ENCODE peak calls at places on chromosomes 1 and 21, in four cellular contexts. E, U, A and S are unnamed samples.

GRCh38 chr21:33293136-33293535 is 27.0 kb downstream of the IL10RB start:
- DNase-seq in E (no peak), A (no peak), U (no peak), S (no peak)

GRCh38 chr21:46063227-46063626 is 34.7 kb upstream of the COL6A2 start:
- DNase-seq in A (no peak), E (peak), U (no peak), S (no peak)

GRCh38 chr1:2251786-2252185 is 23.7 kb downstream of the SKI start:
- DNase-seq in U (no peak), E (no peak), A (no peak), S (no peak)

GRCh38 chr1:155889566-155889965 is 21.6 kb downstream of the RIT1 start:
- DNase-seq in E (no peak), A (no peak), U (no peak), S (no peak)

GRCh38 chr1:205568135-205568468 is 63.6 kb downstream of the CDK18 start:
- DNase-seq in U (no peak), E (no peak), A (no peak), S (no peak)

GRCh38 chr1:158149577-158150269 is 31.0 kb upstream of the CD1D start:
- DNase-seq in E (peak), A (peak), U (peak), S (peak)

GRCh38 chr1:193656841-193657240 is 470.4 kb upstream of the B3GALT2 start:
- DNase-seq in A (no peak), U (no peak), E (no peak), S (no peak)

GRCh38 chr1:200877839-200878551 is 5.2 kb downstream of the GPR25 start:
- DNase-seq in E (no peak), A (no peak), U (no peak), S (peak)

GRCh38 chr21:45559216-45560105 is 17.2 kb upstream of the SLC19A1 start:
- DNase-seq in A (no peak), E (no peak), U (no peak), S (no peak)

GRCh38 chr1:9294440-9294773 is 1.7 kb downstream of the SPSB1 start:
- DNase-seq in A (no peak), E (no peak), U (no peak), S (no peak)

GRCh38 chr1:183730107-183730724 is 74.7 kb upstream of the RGL1 start:
- DNase-seq in U (no peak), E (no peak), A (no peak), S (no peak)

GRCh38 chr1:5297199-5297877 is 642.9 kb downstream of the AJAP1 start:
- DNase-seq in U (no peak), E (no peak), A (peak), S (no peak)

GRCh38 chr1:154453577-154454352 is 48.3 kb upstream of the TDRD10 start:
- DNase-seq in E (no peak), U (no peak), A (no peak), S (no peak)
- TF ChIP-seq USF1 in E (no peak), U (no peak), A (no peak), S (no peak)

GRCh38 chr1:119004129-119004527 is 16.0 kb upstream of the TBX15 start:
- DNase-seq in A (no peak), U (no peak), E (no peak), S (no peak)
- TF ChIP-seq USF1 in A (no peak), U (no peak), E (no peak), S (no peak)

GRCh38 chr1:230611128-230611914 is 31.0 kb upstream of the COG2 start:
- DNase-seq in A (no peak), U (no peak), E (no peak), S (no peak)

GRCh38 chr1:230614121-230614520 is 28.2 kb upstream of the COG2 start:
- DNase-seq in U (no peak), A (no peak), E (no peak), S (no peak)

GRCh38 chr1:230610589-230610988 is 31.7 kb upstream of the COG2 start:
- DNase-seq in E (no peak), U (no peak), A (no peak), S (no peak)

DNA sequence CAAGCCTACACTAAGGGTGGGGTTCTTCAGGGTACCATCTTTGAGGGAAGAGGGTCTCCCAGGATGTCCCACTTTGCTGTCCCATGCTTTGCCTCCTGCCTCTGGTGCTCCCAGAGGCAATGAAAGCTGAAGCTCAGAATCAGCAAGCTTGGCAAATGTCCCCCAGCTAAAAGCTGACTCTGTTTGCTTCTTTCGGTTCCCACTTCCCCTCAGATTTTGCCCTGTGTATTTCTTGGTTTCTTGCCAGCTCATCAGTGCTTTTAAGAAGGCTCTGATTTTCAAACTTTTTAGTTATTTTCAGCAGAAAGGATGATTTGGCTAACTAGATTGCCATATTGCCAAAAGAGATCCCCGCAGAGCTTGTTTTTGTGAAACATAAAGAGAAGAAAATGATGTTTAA is 33.1 kb upstream of the COG2 start:
- DNase-seq in E (no peak), A (no peak), U (no peak), S (peak)
- TF ChIP-seq USF1 in E (no peak), A (no peak), U (no peak), S (no peak)

GRCh38 chr1:157142765-157143423 is 4.7 kb upstream of the ETV3 start:
- DNase-seq in E (no peak), U (no peak), A (no peak), S (no peak)

GRCh38 chr1:157146244-157146643 is 8.0 kb upstream of the ETV3 start:
- DNase-seq in E (no peak), U (no peak), A (no peak), S (no peak)

GRCh38 chr1:157147037-157147436 is 8.8 kb upstream of the ETV3 start:
- DNase-seq in A (no peak), E (no peak), U (no peak), S (no peak)

GRCh38 chr1:157144509-157144908 is 6.3 kb upstream of the ETV3 start:
- DNase-seq in A (no peak), E (no peak), U (no peak), S (no peak)

DNA sequence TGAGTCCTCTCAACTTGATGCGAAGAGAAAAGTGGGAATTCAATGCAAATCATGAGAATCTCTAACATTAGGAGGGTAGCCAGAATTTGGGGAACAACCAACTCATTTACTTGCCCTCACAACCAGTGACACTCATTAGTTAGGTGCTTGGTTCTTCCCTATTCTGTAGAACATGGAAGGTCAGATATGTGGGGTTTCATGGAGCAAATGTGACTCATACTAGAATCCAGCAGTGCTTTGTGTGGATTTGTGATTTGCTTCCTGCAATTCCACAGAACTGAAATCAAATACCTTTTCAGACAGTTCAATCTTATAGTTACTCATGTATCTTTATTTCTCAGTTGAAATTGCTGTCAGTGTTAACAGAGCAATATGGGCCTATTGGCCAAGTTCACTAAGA is 6.9 kb upstream of the ETV3 start:
- DNase-seq in E (no peak), A (no peak), U (no peak), S (no peak)
- TF ChIP-seq USF1 in E (no peak), A (no peak), U (no peak), S (no peak)

DNA sequence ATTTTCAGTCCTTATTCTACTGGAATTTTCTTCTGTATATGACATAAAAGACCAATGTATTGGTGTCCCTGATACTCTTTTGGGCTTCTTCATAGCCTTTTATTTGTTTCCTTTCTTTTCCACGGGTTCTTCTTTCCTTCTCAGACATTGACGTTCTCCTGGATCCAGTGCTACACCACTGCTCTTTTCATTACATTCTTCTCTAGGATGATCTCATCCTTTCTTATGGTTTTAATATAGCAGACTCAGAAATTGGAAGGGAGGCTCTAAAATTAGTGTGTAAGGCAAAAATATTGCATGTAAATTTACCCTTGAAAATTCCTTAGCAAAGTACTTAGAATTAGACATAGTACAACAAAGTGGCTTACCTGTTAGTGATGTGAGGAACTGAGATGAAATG is 65.3 kb downstream of the SELENOF start:
- DNase-seq in U (no peak), A (no peak), E (no peak), S (no peak)
- TF ChIP-seq USF1 in U (no peak), A (no peak), E (no peak), S (no peak)

GRCh38 chr1:46030876-46031660 is 101.4 kb downstream of the PIK3R3 start:
- DNase-seq in A (peak), U (no peak), E (no peak), S (no peak)
- TF ChIP-seq USF1 in A (no peak), U (no peak), E (no peak), S (no peak)

GRCh38 chr1:111894497-111894896 is 95.0 kb downstream of the KCND3 start:
- DNase-seq in U (no peak), A (no peak), E (no peak), S (no peak)
- TF ChIP-seq USF1 in U (no peak), A (no peak), E (no peak), S (no peak)

GRCh38 chr1:105088166-105088565 is 1338.5 kb downstream of the AMY1C start:
- DNase-seq in A (no peak), U (no peak), E (no peak), S (no peak)
- TF ChIP-seq USF1 in A (no peak), U (no peak), E (no peak), S (no peak)

GRCh38 chr1:38444770-38445442 is 398.3 kb upstream of the POU3F1 start:
- DNase-seq in E (no peak), U (no peak), A (no peak), S (no peak)
- TF ChIP-seq USF1 in E (no peak), U (no peak), A (no peak), S (no peak)